ENCODE peak calls at places on chromosome 7, in ten cellular contexts. W, G, R, A, S, Z, J, T, E and O are unnamed samples.
A peak's percentile ranks its signal among the peaks of the same experiment; 100 is the strongest.

GRCh38 chr7:159025161-159025779 is 119.4 kb downstream of the VIPR2 start:
- DNase-seq in Z (no peak), T (no peak), E (peak; percentile 15), J (no peak), W (no peak), A (no peak), G (peak; percentile 12), R (no peak), S (peak; percentile 65), O (no peak)

GRCh38 chr7:4450483-4450882 is 231.6 kb upstream of the FOXK1 start:
- DNase-seq in A (no peak), S (no peak), R (peak; percentile 0), G (no peak), Z (no peak), E (no peak), W (no peak), J (no peak), T (no peak), O (no peak)

GRCh38 chr7:50620418-50620817 is 55.2 kb upstream of the DDC start:
- DNase-seq in S (no peak), W (no peak), T (peak; percentile 47), Z (no peak), G (peak; percentile 35), A (peak; percentile 15), J (no peak), E (no peak), R (no peak), O (no peak)

GRCh38 chr7:138257459-138258193 is 181.4 kb downstream of the AKR1D1 start:
- DNase-seq in A (peak; percentile 99), J (peak; percentile 20), S (no peak), Z (peak; percentile 65), W (no peak), G (no peak), E (peak; percentile 41), T (no peak), R (no peak), O (no peak)

GRCh38 chr7:151990567-151990966 is 34.3 kb downstream of the GALNTL5 start:
- DNase-seq in E (no peak), A (peak; percentile 14), R (no peak), J (peak; percentile 27), S (no peak), T (no peak), G (no peak), W (peak; percentile 17), Z (no peak), O (no peak)

GRCh38 chr7:134444198-134444960 is 14.5 kb downstream of the AKR1B1 start:
- DNase-seq in T (no peak), S (no peak), J (no peak), G (no peak), E (no peak), W (no peak), A (no peak), Z (no peak), R (no peak), O (no peak)

GRCh38 chr7:80833289-80834104 is 85.4 kb downstream of the SEMA3C start:
- DNase-seq in E (no peak), S (no peak), W (peak; percentile 75), A (no peak), Z (no peak), G (no peak), J (peak; percentile 28), T (no peak), R (no peak), O (no peak)

GRCh38 chr7:114392686-114393085 is 21.9 kb upstream of the FOXP2 start:
- DNase-seq in Z (no peak), J (peak; percentile 25), S (no peak), A (no peak), G (no peak), R (no peak), W (no peak), E (no peak), T (no peak), O (no peak)

GRCh38 chr7:19145429-19146201 is 394 bp upstream of the FERD3L start:
- DNase-seq in J (no peak), S (no peak), Z (no peak), A (no peak), R (no peak), W (no peak), E (no peak), G (no peak), T (no peak), O (no peak)

GRCh38 chr7:151233111-151233701 is 923 bp downstream of the CHPF2 start:
- DNase-seq in W (peak; percentile 89), G (no peak), J (peak; percentile 82), R (no peak), T (peak; percentile 59), Z (peak; percentile 52), S (peak; percentile 86), A (peak; percentile 79), E (no peak), O (peak; percentile 87)

GRCh38 chr7:4416436-4417092 is 265.5 kb upstream of the FOXK1 start:
- DNase-seq in T (no peak), S (no peak), E (no peak), G (no peak), R (no peak), J (no peak), W (no peak), Z (peak; percentile 41), A (no peak), O (no peak)

GRCh38 chr7:29113384-29114102 is 32.8 kb downstream of the CPVL start:
- DNase-seq in A (peak; percentile 51), Z (no peak), J (peak; percentile 73), W (no peak), R (peak; percentile 36), S (no peak), T (no peak), E (no peak), G (no peak), O (no peak)

GRCh38 chr7:107446531-107446930 is 23.3 kb upstream of the GPR22 start:
- DNase-seq in J (peak; percentile 51), T (no peak), R (no peak), G (no peak), Z (no peak), E (no peak), S (no peak), A (no peak), W (peak; percentile 79), O (no peak)

DNA sequence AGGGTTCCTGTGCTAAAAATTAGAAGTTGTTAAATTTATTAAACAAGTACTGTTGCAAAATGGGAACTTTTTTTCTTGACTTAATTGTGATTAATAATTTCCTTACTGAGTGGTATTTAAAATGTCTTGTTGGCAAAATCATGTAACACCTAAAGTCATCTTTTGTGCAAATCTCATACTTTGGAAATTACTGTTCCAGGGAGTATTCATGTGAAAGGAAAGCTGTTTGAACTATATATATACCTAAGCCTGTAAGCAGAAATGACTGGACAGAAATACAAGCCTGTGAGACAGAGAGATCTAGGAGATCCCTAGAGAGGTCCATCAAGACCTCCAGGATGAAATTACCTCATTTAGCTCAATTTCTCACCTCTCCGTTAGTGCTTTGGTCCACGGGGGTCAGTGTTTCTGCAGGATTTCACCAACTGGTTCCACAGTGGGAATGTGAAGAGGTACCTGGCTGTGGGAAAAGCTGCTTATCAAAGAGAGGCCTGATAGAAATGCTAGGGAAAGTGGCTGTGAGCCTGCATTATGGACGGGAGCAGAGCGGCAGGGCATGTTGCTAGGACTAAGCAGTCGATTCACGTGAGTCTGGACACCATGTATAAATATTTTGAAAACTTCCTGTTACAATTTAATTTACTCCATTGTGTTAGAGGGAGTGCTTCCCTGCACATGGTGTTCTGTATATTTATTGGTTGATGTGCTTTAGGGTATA is 7.9 kb downstream of the LUC7L2 start:
- DNase-seq in R (no peak), W (no peak), S (no peak), G (no peak), A (no peak), Z (no peak), E (no peak), J (no peak), T (no peak), O (no peak)
- H3K36me3 ChIP-seq in R (peaks cover 11% of the 10 kb centered on the region), W (peaks cover 2% of the 10 kb centered on the region), S (peaks cover 27% of the 10 kb centered on the region), G (no peaks in the 10 kb centered on the region), A (peaks cover 13% of the 10 kb centered on the region), Z (peaks cover 23% of the 10 kb centered on the region), E (no peaks in the 10 kb centered on the region), J (peaks cover 11% of the 10 kb centered on the region), T (peaks cover 28% of the 10 kb centered on the region), O (no peaks in the 10 kb centered on the region)

GRCh38 chr7:45179666-45180065 is 22.1 kb downstream of the RAMP3 start:
- DNase-seq in S (no peak), T (no peak), J (no peak), A (no peak), W (no peak), E (no peak), R (no peak), G (no peak), Z (no peak), O (peak; percentile 20)

GRCh38 chr7:45176886-45177731 is 19.5 kb downstream of the RAMP3 start:
- DNase-seq in E (no peak), W (no peak), G (no peak), S (no peak), A (no peak), T (no peak), R (no peak), J (no peak), Z (no peak), O (peak; percentile 63)

GRCh38 chr7:45180084-45180986 is 22.7 kb downstream of the RAMP3 start:
- DNase-seq in T (no peak), R (no peak), A (no peak), Z (no peak), G (no peak), S (no peak), E (no peak), W (no peak), J (no peak), O (peak; percentile 58)

GRCh38 chr7:45177801-45178200 is 20.2 kb downstream of the RAMP3 start:
- DNase-seq in E (no peak), W (no peak), J (no peak), R (no peak), A (no peak), S (no peak), Z (no peak), T (no peak), G (no peak), O (peak; percentile 74)

GRCh38 chr7:45178241-45179225 is 20.9 kb downstream of the RAMP3 start:
- DNase-seq in E (no peak), S (no peak), T (no peak), W (no peak), R (peak; percentile 7), A (no peak), G (no peak), Z (no peak), J (no peak), O (peak; percentile 54)
- TF ChIP-seq CTCF in E (no peak), S (no peak), T (no peak), W (no peak), R (peak; percentile 56), A (peak; percentile 13), G (no peak), Z (no peak), J (no peak), O (no peak)

DNA sequence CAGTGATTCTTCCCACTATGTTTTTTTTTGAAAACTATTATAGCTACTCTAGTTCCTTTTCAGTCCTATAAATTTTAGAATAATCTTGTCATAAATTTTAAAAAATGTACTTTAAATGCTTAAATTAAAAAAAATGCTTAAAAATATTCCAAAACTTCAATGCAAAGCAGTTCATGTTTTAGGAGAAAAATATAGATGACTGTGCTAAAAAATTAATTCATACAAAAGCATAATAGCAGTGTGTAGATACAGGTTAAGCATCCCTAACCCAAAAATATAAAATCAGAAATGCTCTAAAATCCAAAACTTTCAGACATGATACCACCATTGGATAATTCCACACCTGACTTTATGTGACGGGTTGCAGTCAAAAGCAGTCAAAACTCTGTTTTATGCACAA is 12.8 kb downstream of the STEAP4 start:
- DNase-seq in J (no peak), R (no peak), S (no peak), T (no peak), W (no peak), Z (no peak), A (no peak), E (no peak), G (no peak), O (no peak)
- H3K36me3 ChIP-seq in J (no peaks in the 10 kb centered on the region), R (no peaks in the 10 kb centered on the region), S (no peaks in the 10 kb centered on the region), T (no peaks in the 10 kb centered on the region), W (no peaks in the 10 kb centered on the region), Z (no peaks in the 10 kb centered on the region), A (no peaks in the 10 kb centered on the region), E (no peaks in the 10 kb centered on the region), G (no peaks in the 10 kb centered on the region), O (no peaks in the 10 kb centered on the region)

GRCh38 chr7:46809886-46810285 is 772.0 kb downstream of the TNS3 start:
- DNase-seq in A (no peak), J (no peak), R (no peak), Z (no peak), E (no peak), G (no peak), S (no peak), W (no peak), T (no peak), O (no peak)
- TF ChIP-seq CTCF in A (no peak), J (no peak), R (no peak), Z (no peak), E (no peak), G (no peak), S (no peak), W (no peak), T (no peak), O (no peak)